ENCODE peak calls at places on chromosomes 13 and 19, in five cellular contexts. One of them, this sample, is unnamed. For H3K4me1, the result is how much of the 10 kb centered on the place peaks cover.

GRCh38 chr19:43518051-43518450 is 8.9 kb downstream of the ETHE1 start:
- DNase-seq in pancreas: no peak
- DNase-seq in upper lobe of right lung: no peak
- DNase-seq in mucosa of descending colon: no peak
- DNase-seq in DND-41: no peak
- DNase-seq in this sample: no peak

GRCh38 chr13:36297600-36298338 is at the start of gene CCDC169:
- DNase-seq in mucosa of descending colon: peak
- DNase-seq in DND-41: no peak
- DNase-seq in pancreas: peak
- DNase-seq in upper lobe of right lung: peak
- DNase-seq in this sample: peak

GRCh38 chr19:20351244-20351643 is 184.2 kb downstream of the ZNF486 start:
- DNase-seq in DND-41: no peak
- DNase-seq in upper lobe of right lung: no peak
- DNase-seq in pancreas: no peak
- DNase-seq in mucosa of descending colon: no peak
- DNase-seq in this sample: no peak

GRCh38 chr13:30364876-30365275 is 57.4 kb upstream of the UBE2L5 start:
- DNase-seq in upper lobe of right lung: no peak
- DNase-seq in mucosa of descending colon: no peak
- DNase-seq in DND-41: no peak
- DNase-seq in pancreas: no peak
- DNase-seq in this sample: no peak

GRCh38 chr19:14339741-14340140 is 41.5 kb upstream of the ADGRE5 start:
- DNase-seq in upper lobe of right lung: no peak
- DNase-seq in mucosa of descending colon: no peak
- DNase-seq in DND-41: no peak
- DNase-seq in pancreas: no peak
- DNase-seq in this sample: no peak

GRCh38 chr19:40134866-40135265 is 44.1 kb upstream of the ZNF780A start:
- DNase-seq in pancreas: no peak
- DNase-seq in mucosa of descending colon: no peak
- DNase-seq in upper lobe of right lung: no peak
- DNase-seq in DND-41: no peak
- DNase-seq in this sample: no peak

GRCh38 chr13:24860775-24861174 is 96.8 kb downstream of the RNF17 start:
- DNase-seq in mucosa of descending colon: no peak
- DNase-seq in upper lobe of right lung: no peak
- DNase-seq in DND-41: no peak
- DNase-seq in pancreas: no peak
- DNase-seq in this sample: no peak

GRCh38 chr13:100809856-100810255 is 135.3 kb upstream of the TMTC4 start:
- DNase-seq in DND-41: no peak
- DNase-seq in pancreas: no peak
- DNase-seq in mucosa of descending colon: no peak
- DNase-seq in upper lobe of right lung: no peak
- DNase-seq in this sample: no peak

GRCh38 chr19:27964165-27964564 is 1248.8 kb downstream of the UQCRFS1 start:
- DNase-seq in pancreas: no peak
- DNase-seq in upper lobe of right lung: no peak
- DNase-seq in DND-41: no peak
- DNase-seq in mucosa of descending colon: no peak
- DNase-seq in this sample: no peak

GRCh38 chr19:2455481-2456300 is 1.1 kb downstream of the LMNB2 start:
- DNase-seq in upper lobe of right lung: peak
- DNase-seq in DND-41: peak
- DNase-seq in mucosa of descending colon: peak
- DNase-seq in pancreas: peak
- DNase-seq in this sample: peak

GRCh38 chr13:73335226-73335625 is 276.4 kb downstream of the KLF5 start:
- DNase-seq in pancreas: no peak
- DNase-seq in mucosa of descending colon: no peak
- DNase-seq in DND-41: no peak
- DNase-seq in upper lobe of right lung: no peak
- DNase-seq in this sample: no peak

GRCh38 chr13:48542138-48542537 is 9.3 kb upstream of the RCBTB2 start:
- DNase-seq in DND-41: no peak
- DNase-seq in pancreas: no peak
- DNase-seq in mucosa of descending colon: no peak
- DNase-seq in upper lobe of right lung: no peak
- DNase-seq in this sample: no peak

GRCh38 chr19:49101160-49101559 is 13.0 kb upstream of the LIN7B start:
- DNase-seq in DND-41: no peak
- DNase-seq in upper lobe of right lung: no peak
- DNase-seq in pancreas: no peak
- DNase-seq in mucosa of descending colon: no peak
- DNase-seq in this sample: no peak

GRCh38 chr19:1748115-1748702 is 5.1 kb upstream of the ONECUT3 start:
- DNase-seq in upper lobe of right lung: no peak
- DNase-seq in DND-41: no peak
- DNase-seq in pancreas: no peak
- DNase-seq in mucosa of descending colon: peak
- DNase-seq in this sample: peak

GRCh38 chr13:101757446-101758039 is 305.1 kb downstream of the ITGBL1 start:
- DNase-seq in upper lobe of right lung: no peak
- DNase-seq in pancreas: no peak
- DNase-seq in mucosa of descending colon: no peak
- DNase-seq in DND-41: no peak
- DNase-seq in this sample: no peak

GRCh38 chr19:45402469-45403070 is 2.3 kb downstream of the PPP1R13L start:
- DNase-seq in pancreas: peak
- DNase-seq in upper lobe of right lung: peak
- DNase-seq in mucosa of descending colon: peak
- DNase-seq in DND-41: no peak
- DNase-seq in this sample: peak

GRCh38 chr19:14059093-14059480 is 2.8 kb downstream of the PALM3 start:
- DNase-seq in pancreas: no peak
- DNase-seq in upper lobe of right lung: peak
- DNase-seq in DND-41: peak
- DNase-seq in mucosa of descending colon: no peak
- DNase-seq in this sample: no peak

GRCh38 chr19:56927791-56928207 is 87.3 kb upstream of the PEG3 start:
- DNase-seq in upper lobe of right lung: no peak
- DNase-seq in pancreas: no peak
- DNase-seq in DND-41: no peak
- DNase-seq in mucosa of descending colon: no peak
- DNase-seq in this sample: no peak

GRCh38 chr13:93466502-93467036 is 240.0 kb downstream of the GPC6 start:
- DNase-seq in pancreas: no peak
- DNase-seq in upper lobe of right lung: no peak
- DNase-seq in mucosa of descending colon: no peak
- DNase-seq in DND-41: no peak
- DNase-seq in this sample: no peak

GRCh38 chr13:91153372-91153771 is 194.1 kb upstream of the MIR17HG start:
- DNase-seq in upper lobe of right lung: no peak
- DNase-seq in pancreas: no peak
- DNase-seq in DND-41: no peak
- DNase-seq in mucosa of descending colon: no peak
- DNase-seq in this sample: no peak

GRCh38 chr13:46757640-46758039 is 39.3 kb downstream of the ESD start:
- DNase-seq in mucosa of descending colon: no peak
- DNase-seq in upper lobe of right lung: no peak
- DNase-seq in pancreas: no peak
- DNase-seq in DND-41: no peak
- DNase-seq in this sample: no peak
- H3K4me3 ChIP-seq in mucosa of descending colon: no peak
- H3K4me3 ChIP-seq in upper lobe of right lung: no peak
- H3K4me3 ChIP-seq in pancreas: no peak
- H3K4me3 ChIP-seq in DND-41: no peak
- H3K4me3 ChIP-seq in this sample: no peak

DNA sequence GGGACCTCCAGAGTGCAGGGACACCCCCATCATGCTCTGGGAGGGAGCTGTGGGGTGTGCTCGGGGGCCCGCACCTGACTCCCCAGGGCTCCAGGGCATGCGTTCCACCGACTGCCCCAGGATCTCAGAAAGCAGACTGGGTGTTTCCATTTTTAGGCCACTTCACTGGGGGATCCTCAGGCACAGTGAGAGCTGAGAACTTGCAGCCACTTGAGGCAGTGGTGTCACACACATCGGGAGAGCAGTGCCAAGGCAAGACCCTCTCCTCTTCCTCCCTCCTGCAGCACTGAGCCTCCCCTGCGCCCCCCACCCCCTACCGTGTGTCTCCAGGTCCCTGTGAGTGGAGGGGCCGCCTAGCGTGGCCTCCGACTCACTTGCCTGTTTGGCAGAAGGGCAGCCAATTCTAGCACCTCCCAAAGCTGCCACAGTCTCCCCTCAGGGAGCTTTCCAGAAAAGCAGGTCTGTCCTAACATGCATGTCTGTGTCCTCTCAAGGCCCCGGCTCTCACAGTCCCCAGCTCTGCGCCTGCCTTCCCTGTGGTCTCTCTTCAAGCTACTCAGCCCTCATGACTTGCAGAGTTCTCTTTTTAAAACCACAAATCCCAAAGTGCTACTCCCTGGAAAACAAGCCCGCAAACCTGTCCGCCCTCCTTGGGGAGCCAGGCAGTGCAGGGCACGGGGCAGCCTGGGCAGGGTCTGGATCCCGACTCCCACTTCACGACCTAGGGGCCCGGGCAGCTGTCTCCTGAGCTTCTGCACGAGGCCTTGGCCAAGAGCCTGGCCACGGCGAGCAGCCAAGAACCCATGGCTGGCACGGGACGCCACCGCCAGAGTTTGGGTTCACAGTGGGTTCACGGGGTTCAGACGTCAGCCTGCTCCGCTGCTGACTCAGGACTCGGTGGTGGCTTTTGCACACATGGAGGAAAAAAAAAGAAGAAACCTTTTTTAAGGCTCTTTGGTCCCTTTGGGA is 94.1 kb downstream of the STK24 start:
- DNase-seq in mucosa of descending colon: peak
- DNase-seq in pancreas: peak
- DNase-seq in DND-41: no peak
- DNase-seq in upper lobe of right lung: peak
- DNase-seq in this sample: peak
- TF ChIP-seq CTCF in mucosa of descending colon: no peak
- TF ChIP-seq CTCF in pancreas: no peak
- TF ChIP-seq CTCF in DND-41: peak
- TF ChIP-seq CTCF in upper lobe of right lung: no peak
- TF ChIP-seq CTCF in this sample: no peak

GRCh38 chr19:16146112-16146511 is 2.6 kb downstream of the HSH2D start:
- DNase-seq in upper lobe of right lung: no peak
- DNase-seq in DND-41: no peak
- DNase-seq in pancreas: no peak
- DNase-seq in mucosa of descending colon: no peak
- DNase-seq in this sample: no peak
- H3K4me1 ChIP-seq in upper lobe of right lung: under half
- H3K4me1 ChIP-seq in DND-41: under half
- H3K4me1 ChIP-seq in pancreas: under half
- H3K4me1 ChIP-seq in mucosa of descending colon: under half
- H3K4me1 ChIP-seq in this sample: under half

GRCh38 chr19:4065430-4066175 is 1.1 kb downstream of the ZBTB7A start:
- DNase-seq in upper lobe of right lung: peak
- DNase-seq in pancreas: peak
- DNase-seq in mucosa of descending colon: peak
- DNase-seq in DND-41: peak
- DNase-seq in this sample: peak
- H3K4me3 ChIP-seq in upper lobe of right lung: peak
- H3K4me3 ChIP-seq in pancreas: peak
- H3K4me3 ChIP-seq in mucosa of descending colon: peak
- H3K4me3 ChIP-seq in DND-41: no peak
- H3K4me3 ChIP-seq in this sample: peak

GRCh38 chr13:23684647-23685046 is 114.4 kb downstream of the TNFRSF19 start:
- DNase-seq in DND-41: no peak
- DNase-seq in pancreas: no peak
- DNase-seq in upper lobe of right lung: no peak
- DNase-seq in mucosa of descending colon: no peak
- DNase-seq in this sample: no peak
- TF ChIP-seq CTCF in DND-41: no peak
- TF ChIP-seq CTCF in pancreas: no peak
- TF ChIP-seq CTCF in upper lobe of right lung: no peak
- TF ChIP-seq CTCF in mucosa of descending colon: no peak
- TF ChIP-seq CTCF in this sample: no peak